ENCODE peak calls at places on chromosomes 11 and 22, in ten cellular contexts. One of them, this sample, is unnamed.

GRCh38 chr11:38594881-38595280 is 1996.8 kb upstream of the RAG2 start:
- DNase-seq in NCI-H1048: no peak
- DNase-seq in amygdala: no peak
- DNase-seq in epithelial cell of prostate: no peak
- DNase-seq in tibial artery: no peak
- DNase-seq in stimulated activated CD4-positive, alpha-beta T cell treated with anti-CD3 and anti-CD28 coated beads, Interleukin-12 subunit alpha, Interleukin-12 subunit beta, amount 100 ng/mL, for 48 hours: no peak
- DNase-seq in AG04450: no peak
- DNase-seq in MCF 10A: no peak
- DNase-seq in HFFc6: no peak
- DNase-seq in caudate nucleus: no peak
- DNase-seq in this sample: no peak

GRCh38 chr11:79237676-79238075 is 203.2 kb downstream of the TENM4 start:
- DNase-seq in NCI-H1048: no peak
- DNase-seq in amygdala: no peak
- DNase-seq in epithelial cell of prostate: no peak
- DNase-seq in tibial artery: no peak
- DNase-seq in stimulated activated CD4-positive, alpha-beta T cell treated with anti-CD3 and anti-CD28 coated beads, Interleukin-12 subunit alpha, Interleukin-12 subunit beta, amount 100 ng/mL, for 48 hours: no peak
- DNase-seq in AG04450: peak; percentile 91
- DNase-seq in MCF 10A: no peak
- DNase-seq in HFFc6: peak; percentile 73
- DNase-seq in caudate nucleus: no peak
- DNase-seq in this sample: peak; percentile 10

GRCh38 chr22:19812910-19813309 is 41.8 kb downstream of the GNB1L start:
- DNase-seq in NCI-H1048: no peak
- DNase-seq in amygdala: no peak
- DNase-seq in epithelial cell of prostate: no peak
- DNase-seq in tibial artery: no peak
- DNase-seq in stimulated activated CD4-positive, alpha-beta T cell treated with anti-CD3 and anti-CD28 coated beads, Interleukin-12 subunit alpha, Interleukin-12 subunit beta, amount 100 ng/mL, for 48 hours: no peak
- DNase-seq in AG04450: no peak
- DNase-seq in MCF 10A: no peak
- DNase-seq in HFFc6: no peak
- DNase-seq in caudate nucleus: no peak
- DNase-seq in this sample: peak; percentile 26

GRCh38 chr11:128502736-128503135 is 84.6 kb downstream of the ETS1 start:
- DNase-seq in NCI-H1048: no peak
- DNase-seq in amygdala: no peak
- DNase-seq in epithelial cell of prostate: no peak
- DNase-seq in tibial artery: no peak
- DNase-seq in stimulated activated CD4-positive, alpha-beta T cell treated with anti-CD3 and anti-CD28 coated beads, Interleukin-12 subunit alpha, Interleukin-12 subunit beta, amount 100 ng/mL, for 48 hours: no peak
- DNase-seq in AG04450: peak; percentile 82
- DNase-seq in MCF 10A: peak; percentile 90
- DNase-seq in HFFc6: peak; percentile 94
- DNase-seq in caudate nucleus: no peak
- DNase-seq in this sample: no peak

GRCh38 chr11:6437993-6438392 is 2.8 kb downstream of the HPX start:
- DNase-seq in NCI-H1048: no peak
- DNase-seq in amygdala: no peak
- DNase-seq in epithelial cell of prostate: no peak
- DNase-seq in tibial artery: no peak
- DNase-seq in stimulated activated CD4-positive, alpha-beta T cell treated with anti-CD3 and anti-CD28 coated beads, Interleukin-12 subunit alpha, Interleukin-12 subunit beta, amount 100 ng/mL, for 48 hours: no peak
- DNase-seq in AG04450: no peak
- DNase-seq in MCF 10A: no peak
- DNase-seq in HFFc6: no peak
- DNase-seq in caudate nucleus: no peak
- DNase-seq in this sample: no peak

GRCh38 chr11:115287266-115287665 is 216.9 kb downstream of the CADM1 start:
- DNase-seq in NCI-H1048: no peak
- DNase-seq in amygdala: no peak
- DNase-seq in epithelial cell of prostate: no peak
- DNase-seq in tibial artery: no peak
- DNase-seq in stimulated activated CD4-positive, alpha-beta T cell treated with anti-CD3 and anti-CD28 coated beads, Interleukin-12 subunit alpha, Interleukin-12 subunit beta, amount 100 ng/mL, for 48 hours: no peak
- DNase-seq in AG04450: no peak
- DNase-seq in MCF 10A: no peak
- DNase-seq in HFFc6: no peak
- DNase-seq in caudate nucleus: no peak
- DNase-seq in this sample: no peak

GRCh38 chr22:26650722-26651421 is 6.5 kb upstream of the MIAT start:
- DNase-seq in NCI-H1048: no peak
- DNase-seq in amygdala: no peak
- DNase-seq in epithelial cell of prostate: no peak
- DNase-seq in tibial artery: no peak
- DNase-seq in stimulated activated CD4-positive, alpha-beta T cell treated with anti-CD3 and anti-CD28 coated beads, Interleukin-12 subunit alpha, Interleukin-12 subunit beta, amount 100 ng/mL, for 48 hours: no peak
- DNase-seq in AG04450: no peak
- DNase-seq in MCF 10A: no peak
- DNase-seq in HFFc6: no peak
- DNase-seq in caudate nucleus: no peak
- DNase-seq in this sample: no peak

GRCh38 chr11:69337211-69337721 is 43.3 kb downstream of the MYEOV start:
- DNase-seq in NCI-H1048: no peak
- DNase-seq in amygdala: no peak
- DNase-seq in epithelial cell of prostate: no peak
- DNase-seq in tibial artery: no peak
- DNase-seq in stimulated activated CD4-positive, alpha-beta T cell treated with anti-CD3 and anti-CD28 coated beads, Interleukin-12 subunit alpha, Interleukin-12 subunit beta, amount 100 ng/mL, for 48 hours: peak; percentile 6
- DNase-seq in AG04450: peak; percentile 74
- DNase-seq in MCF 10A: no peak
- DNase-seq in HFFc6: peak; percentile 54
- DNase-seq in caudate nucleus: no peak
- DNase-seq in this sample: peak; percentile 60

GRCh38 chr22:39475902-39476301 is 19.1 kb downstream of the MGAT3 start:
- DNase-seq in NCI-H1048: no peak
- DNase-seq in amygdala: no peak
- DNase-seq in epithelial cell of prostate: no peak
- DNase-seq in tibial artery: no peak
- DNase-seq in stimulated activated CD4-positive, alpha-beta T cell treated with anti-CD3 and anti-CD28 coated beads, Interleukin-12 subunit alpha, Interleukin-12 subunit beta, amount 100 ng/mL, for 48 hours: no peak
- DNase-seq in AG04450: no peak
- DNase-seq in MCF 10A: no peak
- DNase-seq in HFFc6: no peak
- DNase-seq in caudate nucleus: no peak
- DNase-seq in this sample: no peak

GRCh38 chr11:86978756-86979608 is 23.8 kb upstream of the FZD4 start:
- DNase-seq in NCI-H1048: no peak
- DNase-seq in amygdala: no peak
- DNase-seq in epithelial cell of prostate: no peak
- DNase-seq in tibial artery: no peak
- DNase-seq in stimulated activated CD4-positive, alpha-beta T cell treated with anti-CD3 and anti-CD28 coated beads, Interleukin-12 subunit alpha, Interleukin-12 subunit beta, amount 100 ng/mL, for 48 hours: no peak
- DNase-seq in AG04450: no peak
- DNase-seq in MCF 10A: peak; percentile 60
- DNase-seq in HFFc6: peak; percentile 44
- DNase-seq in caudate nucleus: no peak
- DNase-seq in this sample: no peak

GRCh38 chr11:88508808-88509581 is 171.5 kb upstream of the CTSC start:
- DNase-seq in NCI-H1048: no peak
- DNase-seq in amygdala: no peak
- DNase-seq in epithelial cell of prostate: no peak
- DNase-seq in tibial artery: no peak
- DNase-seq in stimulated activated CD4-positive, alpha-beta T cell treated with anti-CD3 and anti-CD28 coated beads, Interleukin-12 subunit alpha, Interleukin-12 subunit beta, amount 100 ng/mL, for 48 hours: peak; percentile 17
- DNase-seq in AG04450: no peak
- DNase-seq in MCF 10A: no peak
- DNase-seq in HFFc6: no peak
- DNase-seq in caudate nucleus: no peak
- DNase-seq in this sample: no peak

GRCh38 chr22:37639070-37639760 is at the start of gene SH3BP1:
- DNase-seq in NCI-H1048: no peak
- DNase-seq in amygdala: no peak
- DNase-seq in epithelial cell of prostate: no peak
- DNase-seq in tibial artery: no peak
- DNase-seq in stimulated activated CD4-positive, alpha-beta T cell treated with anti-CD3 and anti-CD28 coated beads, Interleukin-12 subunit alpha, Interleukin-12 subunit beta, amount 100 ng/mL, for 48 hours: peak; percentile 55
- DNase-seq in AG04450: no peak
- DNase-seq in MCF 10A: peak; percentile 34
- DNase-seq in HFFc6: no peak
- DNase-seq in caudate nucleus: no peak
- DNase-seq in this sample: no peak

GRCh38 chr11:100624346-100624745 is 62.7 kb upstream of the ARHGAP42 start:
- DNase-seq in NCI-H1048: no peak
- DNase-seq in amygdala: no peak
- DNase-seq in epithelial cell of prostate: peak; percentile 49
- DNase-seq in tibial artery: no peak
- DNase-seq in stimulated activated CD4-positive, alpha-beta T cell treated with anti-CD3 and anti-CD28 coated beads, Interleukin-12 subunit alpha, Interleukin-12 subunit beta, amount 100 ng/mL, for 48 hours: no peak
- DNase-seq in AG04450: no peak
- DNase-seq in MCF 10A: no peak
- DNase-seq in HFFc6: no peak
- DNase-seq in caudate nucleus: no peak
- DNase-seq in this sample: no peak

GRCh38 chr11:64009234-64009633 is 23.0 kb downstream of the OTUB1 start:
- DNase-seq in NCI-H1048: no peak
- DNase-seq in amygdala: no peak
- DNase-seq in epithelial cell of prostate: no peak
- DNase-seq in tibial artery: no peak
- DNase-seq in stimulated activated CD4-positive, alpha-beta T cell treated with anti-CD3 and anti-CD28 coated beads, Interleukin-12 subunit alpha, Interleukin-12 subunit beta, amount 100 ng/mL, for 48 hours: no peak
- DNase-seq in AG04450: no peak
- DNase-seq in MCF 10A: no peak
- DNase-seq in HFFc6: no peak
- DNase-seq in caudate nucleus: no peak
- DNase-seq in this sample: no peak

GRCh38 chr11:73753938-73754337 is 6.9 kb downstream of the RAB6A start:
- DNase-seq in NCI-H1048: no peak
- DNase-seq in amygdala: no peak
- DNase-seq in epithelial cell of prostate: no peak
- DNase-seq in tibial artery: no peak
- DNase-seq in stimulated activated CD4-positive, alpha-beta T cell treated with anti-CD3 and anti-CD28 coated beads, Interleukin-12 subunit alpha, Interleukin-12 subunit beta, amount 100 ng/mL, for 48 hours: no peak
- DNase-seq in AG04450: no peak
- DNase-seq in MCF 10A: no peak
- DNase-seq in HFFc6: no peak
- DNase-seq in caudate nucleus: no peak
- DNase-seq in this sample: no peak

GRCh38 chr11:77071077-77071476 is 4.3 kb downstream of the CAPN5 start:
- DNase-seq in NCI-H1048: no peak
- DNase-seq in amygdala: no peak
- DNase-seq in epithelial cell of prostate: no peak
- DNase-seq in tibial artery: no peak
- DNase-seq in stimulated activated CD4-positive, alpha-beta T cell treated with anti-CD3 and anti-CD28 coated beads, Interleukin-12 subunit alpha, Interleukin-12 subunit beta, amount 100 ng/mL, for 48 hours: no peak
- DNase-seq in AG04450: no peak
- DNase-seq in MCF 10A: no peak
- DNase-seq in HFFc6: no peak
- DNase-seq in caudate nucleus: no peak
- DNase-seq in this sample: no peak

GRCh38 chr11:8068605-8069221 is 12.3 kb upstream of the TUB start:
- DNase-seq in NCI-H1048: no peak
- DNase-seq in amygdala: no peak
- DNase-seq in epithelial cell of prostate: no peak
- DNase-seq in tibial artery: peak; percentile 78
- DNase-seq in stimulated activated CD4-positive, alpha-beta T cell treated with anti-CD3 and anti-CD28 coated beads, Interleukin-12 subunit alpha, Interleukin-12 subunit beta, amount 100 ng/mL, for 48 hours: no peak
- DNase-seq in AG04450: peak; percentile 74
- DNase-seq in MCF 10A: peak; percentile 64
- DNase-seq in HFFc6: peak; percentile 59
- DNase-seq in caudate nucleus: no peak
- DNase-seq in this sample: peak; percentile 60

GRCh38 chr11:60831501-60832079 is 10.3 kb upstream of the CCDC86 start:
- DNase-seq in NCI-H1048: no peak
- DNase-seq in amygdala: no peak
- DNase-seq in epithelial cell of prostate: peak; percentile 68
- DNase-seq in tibial artery: no peak
- DNase-seq in stimulated activated CD4-positive, alpha-beta T cell treated with anti-CD3 and anti-CD28 coated beads, Interleukin-12 subunit alpha, Interleukin-12 subunit beta, amount 100 ng/mL, for 48 hours: no peak
- DNase-seq in AG04450: no peak
- DNase-seq in MCF 10A: peak; percentile 52
- DNase-seq in HFFc6: peak; percentile 77
- DNase-seq in caudate nucleus: no peak
- DNase-seq in this sample: no peak

GRCh38 chr11:25981998-25982397 is 349.9 kb upstream of the ANO3 start:
- DNase-seq in NCI-H1048: no peak
- DNase-seq in amygdala: no peak
- DNase-seq in epithelial cell of prostate: no peak
- DNase-seq in tibial artery: no peak
- DNase-seq in stimulated activated CD4-positive, alpha-beta T cell treated with anti-CD3 and anti-CD28 coated beads, Interleukin-12 subunit alpha, Interleukin-12 subunit beta, amount 100 ng/mL, for 48 hours: no peak
- DNase-seq in AG04450: peak; percentile 62
- DNase-seq in MCF 10A: peak; percentile 51
- DNase-seq in HFFc6: peak; percentile 29
- DNase-seq in caudate nucleus: no peak
- DNase-seq in this sample: no peak

GRCh38 chr11:86745571-86745970 is 54.8 kb upstream of the PRSS23 start:
- DNase-seq in NCI-H1048: no peak
- DNase-seq in amygdala: no peak
- DNase-seq in epithelial cell of prostate: no peak
- DNase-seq in tibial artery: no peak
- DNase-seq in stimulated activated CD4-positive, alpha-beta T cell treated with anti-CD3 and anti-CD28 coated beads, Interleukin-12 subunit alpha, Interleukin-12 subunit beta, amount 100 ng/mL, for 48 hours: no peak
- DNase-seq in AG04450: no peak
- DNase-seq in MCF 10A: no peak
- DNase-seq in HFFc6: no peak
- DNase-seq in caudate nucleus: no peak
- DNase-seq in this sample: no peak

GRCh38 chr11:44502506-44502905 is 63.0 kb upstream of the CD82 start:
- DNase-seq in NCI-H1048: no peak
- DNase-seq in amygdala: no peak
- DNase-seq in epithelial cell of prostate: no peak
- DNase-seq in tibial artery: no peak
- DNase-seq in stimulated activated CD4-positive, alpha-beta T cell treated with anti-CD3 and anti-CD28 coated beads, Interleukin-12 subunit alpha, Interleukin-12 subunit beta, amount 100 ng/mL, for 48 hours: no peak
- DNase-seq in AG04450: no peak
- DNase-seq in MCF 10A: no peak
- DNase-seq in HFFc6: no peak
- DNase-seq in caudate nucleus: no peak
- DNase-seq in this sample: no peak

GRCh38 chr11:83971063-83971462 is 684.9 kb upstream of the CCDC90B start:
- DNase-seq in NCI-H1048: no peak
- DNase-seq in amygdala: no peak
- DNase-seq in epithelial cell of prostate: no peak
- DNase-seq in tibial artery: no peak
- DNase-seq in stimulated activated CD4-positive, alpha-beta T cell treated with anti-CD3 and anti-CD28 coated beads, Interleukin-12 subunit alpha, Interleukin-12 subunit beta, amount 100 ng/mL, for 48 hours: no peak
- DNase-seq in AG04450: no peak
- DNase-seq in MCF 10A: peak; percentile 22
- DNase-seq in HFFc6: no peak
- DNase-seq in caudate nucleus: no peak
- DNase-seq in this sample: no peak

GRCh38 chr11:72497731-72498130 is 63.4 kb upstream of the CLPB start:
- DNase-seq in NCI-H1048: no peak
- DNase-seq in amygdala: no peak
- DNase-seq in epithelial cell of prostate: no peak
- DNase-seq in tibial artery: no peak
- DNase-seq in stimulated activated CD4-positive, alpha-beta T cell treated with anti-CD3 and anti-CD28 coated beads, Interleukin-12 subunit alpha, Interleukin-12 subunit beta, amount 100 ng/mL, for 48 hours: no peak
- DNase-seq in AG04450: no peak
- DNase-seq in MCF 10A: no peak
- DNase-seq in HFFc6: no peak
- DNase-seq in caudate nucleus: no peak
- DNase-seq in this sample: no peak

GRCh38 chr11:11740081-11740702 is 101.6 kb upstream of the USP47 start:
- DNase-seq in NCI-H1048: peak; percentile 35
- DNase-seq in amygdala: no peak
- DNase-seq in epithelial cell of prostate: no peak
- DNase-seq in tibial artery: no peak
- DNase-seq in stimulated activated CD4-positive, alpha-beta T cell treated with anti-CD3 and anti-CD28 coated beads, Interleukin-12 subunit alpha, Interleukin-12 subunit beta, amount 100 ng/mL, for 48 hours: no peak
- DNase-seq in AG04450: no peak
- DNase-seq in MCF 10A: no peak
- DNase-seq in HFFc6: no peak
- DNase-seq in caudate nucleus: no peak
- DNase-seq in this sample: no peak

GRCh38 chr11:2547806-2548205 is 103.0 kb downstream of the KCNQ1 start:
- DNase-seq in NCI-H1048: no peak
- DNase-seq in amygdala: no peak
- DNase-seq in epithelial cell of prostate: no peak
- DNase-seq in tibial artery: no peak
- DNase-seq in stimulated activated CD4-positive, alpha-beta T cell treated with anti-CD3 and anti-CD28 coated beads, Interleukin-12 subunit alpha, Interleukin-12 subunit beta, amount 100 ng/mL, for 48 hours: no peak
- DNase-seq in AG04450: no peak
- DNase-seq in MCF 10A: no peak
- DNase-seq in HFFc6: no peak
- DNase-seq in caudate nucleus: no peak
- DNase-seq in this sample: no peak

This sample was measured in lower leg skin.